ENCODE peak calls at places on chromosomes 11 and 22, in ten cellular contexts. A, P, D, O, I, V, Q, B, G and M are unnamed samples.

GRCh38 chr22:24095816-24096215 is 84.7 kb downstream of the CABIN1 start:
- DNase-seq in A (no peak), P (no peak), D (no peak), O (no peak), I (no peak), V (no peak), Q (no peak), B (no peak), G (peak), M (no peak)

GRCh38 chr22:39873963-39874362 is 19.6 kb downstream of the ENTHD1 start:
- DNase-seq in A (no peak), P (no peak), D (no peak), O (no peak), I (no peak), V (no peak), Q (no peak), B (no peak), G (no peak), M (no peak)

GRCh38 chr11:64759131-64759721 is 548 bp downstream of the PYGM start:
- DNase-seq in A (no peak), P (no peak), D (no peak), O (no peak), I (no peak), V (no peak), Q (no peak), B (no peak), G (peak), M (no peak)

GRCh38 chr11:2305862-2306823 is 4.3 kb downstream of the TSPAN32 start:
- DNase-seq in A (no peak), P (no peak), D (no peak), O (peak), I (no peak), V (peak), Q (peak), B (no peak), G (peak), M (no peak)

GRCh38 chr11:46808804-46809431 is 37.2 kb downstream of the CKAP5 start:
- DNase-seq in A (no peak), P (peak), D (no peak), O (no peak), I (peak), V (peak), Q (peak), B (no peak), G (no peak), M (no peak)

GRCh38 chr11:119525180-119525854 is 102.3 kb upstream of the THY1 start:
- DNase-seq in A (no peak), P (no peak), D (no peak), O (no peak), I (no peak), V (no peak), Q (no peak), B (no peak), G (no peak), M (no peak)

GRCh38 chr11:74988541-74989268 is at the start of gene NEU3:
- DNase-seq in A (peak), P (peak), D (peak), O (peak), I (peak), V (peak), Q (peak), B (peak), G (peak), M (peak)

GRCh38 chr11:45920531-45921477 is 1.7 kb upstream of the LARGE2 start:
- DNase-seq in A (no peak), P (no peak), D (no peak), O (no peak), I (no peak), V (no peak), Q (no peak), B (no peak), G (no peak), M (no peak)

GRCh38 chr11:59918987-59919589 is 19.1 kb upstream of the OOSP1 start:
- DNase-seq in A (peak), P (peak), D (peak), O (no peak), I (peak), V (peak), Q (peak), B (peak), G (no peak), M (no peak)

GRCh38 chr11:130156108-130157022 is 3.2 kb upstream of the ST14 start:
- DNase-seq in A (peak), P (no peak), D (no peak), O (no peak), I (peak), V (no peak), Q (peak), B (peak), G (no peak), M (no peak)